ENCODE peak calls at places on chromosomes 5 and 9, in four cellular contexts. Y is brain microvascular endothelial cell, N is GM12864, R is activated T-cell treated with anti-CD3 and anti-CD28 coated beads for 4 hours. B is an unnamed sample.

GRCh38 chr9:38043931-38044623 is 24.9 kb downstream of the SHB start:
- DNase-seq in Y (no peak), N (no peak), R (no peak), B (no peak)

GRCh38 chr5:1478333-1478732 is 33.1 kb upstream of the SLC6A3 start:
- DNase-seq in Y (no peak), N (no peak), R (no peak), B (no peak)

GRCh38 chr9:134970719-134971118 is 53.0 kb upstream of the FCN1 start:
- DNase-seq in Y (no peak), N (no peak), R (no peak), B (no peak)

GRCh38 chr5:159567461-159567860 is 237.2 kb upstream of the IL12B start:
- DNase-seq in Y (no peak), N (no peak), R (no peak), B (no peak)

GRCh38 chr5:39650234-39650816 is 225.5 kb upstream of the DAB2 start:
- DNase-seq in Y (peak), N (no peak), R (no peak), B (no peak)

GRCh38 chr9:34430843-34431437 is 27.4 kb downstream of the FAM219A start:
- DNase-seq in Y (peak), N (no peak), R (no peak), B (peak)

GRCh38 chr5:67094476-67095300 is 101.9 kb downstream of the CD180 start:
- DNase-seq in Y (peak), N (no peak), R (no peak), B (no peak)

GRCh38 chr9:32572900-32573523 is at the start of gene NDUFB6:
- DNase-seq in Y (peak), N (peak), R (peak), B (peak)

GRCh38 chr5:146794326-146795029 is 84.1 kb downstream of the PPP2R2B start:
- DNase-seq in Y (no peak), N (no peak), R (no peak), B (no peak)

GRCh38 chr5:180787025-180787424 is 15.6 kb downstream of the MGAT1 start:
- DNase-seq in Y (peak), N (no peak), R (no peak), B (no peak)

GRCh38 chr5:168152660-168153059 is 138.8 kb upstream of the WWC1 start:
- DNase-seq in Y (no peak), N (no peak), R (no peak), B (peak)